ENCODE peak calls at places on chromosome 10, in five cellular contexts. One of them, this sample, is unnamed. For H3K4me1, the result is how much of the 10 kb centered on the place peaks cover.

GRCh38 chr10:107552963-107553362 is 388.5 kb upstream of the SORCS1 start:
- DNase-seq in tibial nerve: no peak
- DNase-seq in PC-3: no peak
- DNase-seq in A549: no peak
- DNase-seq in esophagus squamous epithelium: no peak
- DNase-seq in this sample: no peak

GRCh38 chr10:67783576-67784294 is 54.3 kb downstream of the DNAJC12 start:
- DNase-seq in tibial nerve: no peak
- DNase-seq in PC-3: no peak
- DNase-seq in A549: no peak
- DNase-seq in esophagus squamous epithelium: no peak
- DNase-seq in this sample: no peak

GRCh38 chr10:47024399-47025252 is 113.4 kb downstream of the PTPN20 start:
- DNase-seq in tibial nerve: peak
- DNase-seq in PC-3: peak
- DNase-seq in A549: peak
- DNase-seq in esophagus squamous epithelium: no peak
- DNase-seq in this sample: peak

GRCh38 chr10:131199646-131200045 is 111.9 kb downstream of the TCERG1L start:
- DNase-seq in tibial nerve: no peak
- DNase-seq in PC-3: no peak
- DNase-seq in A549: no peak
- DNase-seq in esophagus squamous epithelium: no peak
- DNase-seq in this sample: peak

GRCh38 chr10:114801411-114801813 is 20.2 kb upstream of the FHIP2A start:
- DNase-seq in tibial nerve: no peak
- DNase-seq in PC-3: no peak
- DNase-seq in A549: no peak
- DNase-seq in esophagus squamous epithelium: no peak
- DNase-seq in this sample: no peak

GRCh38 chr10:29063806-29064644 is 224.8 kb upstream of the LYZL1 start:
- DNase-seq in tibial nerve: no peak
- DNase-seq in PC-3: peak
- DNase-seq in A549: peak
- DNase-seq in esophagus squamous epithelium: no peak
- DNase-seq in this sample: no peak

GRCh38 chr10:1156616-1156886 is 100.4 kb downstream of the WDR37 start:
- DNase-seq in tibial nerve: no peak
- DNase-seq in PC-3: no peak
- DNase-seq in A549: no peak
- DNase-seq in esophagus squamous epithelium: no peak
- DNase-seq in this sample: no peak

GRCh38 chr10:30774281-30774680 is 144.7 kb upstream of the LYZL2 start:
- DNase-seq in tibial nerve: no peak
- DNase-seq in PC-3: no peak
- DNase-seq in A549: no peak
- DNase-seq in esophagus squamous epithelium: no peak
- DNase-seq in this sample: no peak

GRCh38 chr10:64648915-64649314 is 1127.7 kb downstream of the REEP3 start:
- DNase-seq in tibial nerve: peak
- DNase-seq in PC-3: peak
- DNase-seq in A549: no peak
- DNase-seq in esophagus squamous epithelium: no peak
- DNase-seq in this sample: no peak

GRCh38 chr10:33706191-33706590 is 371.7 kb upstream of the NRP1 start:
- DNase-seq in tibial nerve: peak
- DNase-seq in PC-3: peak
- DNase-seq in A549: no peak
- DNase-seq in esophagus squamous epithelium: no peak
- DNase-seq in this sample: no peak

GRCh38 chr10:34764347-34764991 is 50.6 kb downstream of the PARD3 start:
- DNase-seq in tibial nerve: no peak
- DNase-seq in PC-3: no peak
- DNase-seq in A549: no peak
- DNase-seq in esophagus squamous epithelium: no peak
- DNase-seq in this sample: no peak

GRCh38 chr10:123800299-123800698 is 91.3 kb downstream of the CPXM2 start:
- DNase-seq in tibial nerve: no peak
- DNase-seq in PC-3: no peak
- DNase-seq in A549: no peak
- DNase-seq in esophagus squamous epithelium: no peak
- DNase-seq in this sample: no peak

GRCh38 chr10:108615576-108616320 is 1307.6 kb downstream of the XPNPEP1 start:
- DNase-seq in tibial nerve: no peak
- DNase-seq in PC-3: no peak
- DNase-seq in A549: no peak
- DNase-seq in esophagus squamous epithelium: no peak
- DNase-seq in this sample: no peak

DNA sequence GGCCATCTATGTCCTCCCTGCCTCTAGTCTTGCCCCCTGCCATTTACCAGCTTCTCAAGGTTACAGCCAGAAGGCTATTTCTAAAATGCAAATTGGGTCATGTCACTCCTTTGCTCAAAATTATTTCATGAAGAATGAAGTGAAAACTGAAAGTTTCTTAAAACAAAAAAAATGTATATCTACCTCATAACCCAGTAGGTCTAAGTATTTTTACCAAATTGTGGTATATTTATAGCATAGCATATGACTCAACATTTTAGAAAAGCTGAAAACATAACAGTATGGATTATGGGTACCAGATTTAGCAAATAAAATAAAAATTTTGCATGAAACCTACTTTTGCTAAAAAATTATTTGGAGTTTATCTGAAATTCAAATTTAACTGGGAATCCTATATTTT is 78.4 kb downstream of the SLC16A9 start:
- DNase-seq in tibial nerve: no peak
- DNase-seq in PC-3: no peak
- DNase-seq in A549: no peak
- DNase-seq in esophagus squamous epithelium: no peak
- DNase-seq in this sample: no peak
- TF ChIP-seq CTCF in tibial nerve: no peak
- TF ChIP-seq CTCF in PC-3: no peak
- TF ChIP-seq CTCF in A549: no peak
- TF ChIP-seq CTCF in esophagus squamous epithelium: no peak
- TF ChIP-seq CTCF in this sample: no peak

GRCh38 chr10:87974769-87975168 is 111.3 kb downstream of the PTEN start:
- DNase-seq in tibial nerve: no peak
- DNase-seq in PC-3: no peak
- DNase-seq in A549: no peak
- DNase-seq in esophagus squamous epithelium: no peak
- DNase-seq in this sample: no peak
- H3K4me1 ChIP-seq in tibial nerve: under half
- H3K4me1 ChIP-seq in PC-3: under half
- H3K4me1 ChIP-seq in A549: under half
- H3K4me1 ChIP-seq in esophagus squamous epithelium: under half
- H3K4me1 ChIP-seq in this sample: under half

GRCh38 chr10:44046605-44047004 is 338.3 kb downstream of the CXCL12 start:
- DNase-seq in tibial nerve: no peak
- DNase-seq in PC-3: peak
- DNase-seq in A549: no peak
- DNase-seq in esophagus squamous epithelium: no peak
- DNase-seq in this sample: no peak
- TF ChIP-seq CTCF in tibial nerve: peak
- TF ChIP-seq CTCF in PC-3: no peak
- TF ChIP-seq CTCF in A549: no peak
- TF ChIP-seq CTCF in esophagus squamous epithelium: peak
- TF ChIP-seq CTCF in this sample: peak

DNA sequence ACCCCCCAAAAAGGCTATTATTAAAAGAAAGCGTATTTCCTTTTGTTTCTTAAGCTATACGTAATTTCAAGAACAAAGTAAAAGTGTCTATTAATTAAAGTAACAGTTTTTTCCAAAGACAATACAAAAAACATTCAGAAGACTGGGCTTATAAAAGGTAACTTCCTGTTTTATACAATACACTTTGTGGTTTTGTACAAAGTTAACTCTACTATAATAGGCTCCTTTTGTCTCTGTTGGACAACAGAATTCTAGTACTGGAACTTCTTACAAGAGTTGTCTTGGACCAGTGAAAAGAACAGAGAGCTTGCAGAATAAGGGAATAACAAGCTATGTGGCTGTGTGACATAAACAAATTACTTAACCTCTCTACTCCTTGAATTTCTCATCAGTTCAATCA is 21.5 kb downstream of the SFMBT2 start:
- DNase-seq in tibial nerve: no peak
- DNase-seq in PC-3: no peak
- DNase-seq in A549: no peak
- DNase-seq in esophagus squamous epithelium: no peak
- DNase-seq in this sample: no peak
- H3K4me1 ChIP-seq in tibial nerve: under half
- H3K4me1 ChIP-seq in PC-3: under half
- H3K4me1 ChIP-seq in A549: under half
- H3K4me1 ChIP-seq in esophagus squamous epithelium: under half
- H3K4me1 ChIP-seq in this sample: under half

GRCh38 chr10:128701837-128702236 is 575.6 kb upstream of the MKI67 start:
- DNase-seq in tibial nerve: no peak
- DNase-seq in PC-3: no peak
- DNase-seq in A549: no peak
- DNase-seq in esophagus squamous epithelium: no peak
- DNase-seq in this sample: no peak
- TF ChIP-seq CTCF in tibial nerve: no peak
- TF ChIP-seq CTCF in PC-3: no peak
- TF ChIP-seq CTCF in A549: no peak
- TF ChIP-seq CTCF in esophagus squamous epithelium: no peak
- TF ChIP-seq CTCF in this sample: no peak

DNA sequence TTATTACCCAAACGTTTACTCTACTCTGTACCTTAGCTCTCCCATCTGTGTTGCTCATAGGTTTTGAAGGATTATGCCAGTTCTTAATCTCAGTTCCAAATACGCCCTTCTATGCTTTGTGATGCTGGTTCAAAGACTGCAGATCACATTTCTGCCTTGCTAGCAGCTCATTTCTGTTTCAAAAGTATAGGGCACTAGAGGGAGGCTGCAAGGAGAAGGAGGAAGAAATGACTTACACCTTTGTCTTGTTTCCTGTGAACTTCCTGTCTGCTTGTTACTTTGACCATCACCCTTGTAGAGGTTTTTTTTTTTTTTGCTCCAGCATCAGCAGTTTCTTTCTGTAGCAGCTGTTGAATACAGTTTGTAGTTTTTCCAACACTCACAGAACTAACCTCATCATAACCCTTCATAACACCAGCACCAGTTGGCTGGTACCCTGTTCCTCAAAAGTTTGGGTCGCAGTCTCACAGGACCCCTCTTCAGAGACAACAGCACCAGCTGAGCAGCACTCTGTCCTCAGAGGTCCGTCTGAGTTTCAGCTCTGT is 16.5 kb downstream of the SLK start:
- DNase-seq in tibial nerve: no peak
- DNase-seq in PC-3: no peak
- DNase-seq in A549: no peak
- DNase-seq in esophagus squamous epithelium: no peak
- DNase-seq in this sample: no peak
- H3K4me1 ChIP-seq in tibial nerve: under half
- H3K4me1 ChIP-seq in PC-3: under half
- H3K4me1 ChIP-seq in A549: under half
- H3K4me1 ChIP-seq in esophagus squamous epithelium: under half
- H3K4me1 ChIP-seq in this sample: half or more

GRCh38 chr10:11697718-11698527 is 44.3 kb upstream of the ECHDC3 start:
- DNase-seq in tibial nerve: no peak
- DNase-seq in PC-3: peak
- DNase-seq in A549: no peak
- DNase-seq in esophagus squamous epithelium: no peak
- DNase-seq in this sample: no peak
- TF ChIP-seq CTCF in tibial nerve: no peak
- TF ChIP-seq CTCF in PC-3: peak
- TF ChIP-seq CTCF in A549: peak
- TF ChIP-seq CTCF in esophagus squamous epithelium: no peak
- TF ChIP-seq CTCF in this sample: no peak

DNA sequence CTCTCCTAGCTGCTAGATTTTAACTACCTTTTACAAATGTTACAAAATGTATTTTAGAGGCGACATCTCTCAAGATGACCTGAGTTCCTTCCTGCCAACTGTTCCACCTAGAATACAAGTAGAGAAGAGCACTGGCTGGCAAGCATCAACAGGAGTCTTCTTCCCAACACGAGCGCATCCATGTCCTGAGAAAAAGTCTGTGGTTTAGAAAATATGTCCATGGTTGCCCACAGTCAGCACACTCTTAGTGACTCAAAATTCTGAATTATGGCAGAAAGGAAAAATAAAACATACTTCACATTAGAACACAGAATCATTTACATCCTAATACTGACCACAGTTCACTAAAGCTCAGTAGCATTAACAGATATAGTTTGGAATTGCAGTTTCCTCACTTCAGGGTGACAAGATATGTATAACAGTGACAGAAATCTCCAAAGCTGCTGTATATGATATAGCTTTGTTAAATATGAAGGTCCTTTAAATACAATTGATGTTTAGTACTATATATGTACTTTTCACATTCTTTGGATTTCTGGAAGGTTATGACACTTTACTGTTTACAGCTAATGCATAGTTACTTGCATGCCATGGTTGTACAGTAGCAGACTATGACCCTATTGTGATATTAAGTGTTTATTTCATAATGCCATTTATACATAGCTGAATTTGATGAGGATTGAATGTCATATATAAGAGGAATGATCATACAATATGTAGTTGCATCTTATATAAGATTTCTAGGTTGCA is 327.1 kb downstream of the GFRA1 start:
- DNase-seq in tibial nerve: no peak
- DNase-seq in PC-3: no peak
- DNase-seq in A549: no peak
- DNase-seq in esophagus squamous epithelium: no peak
- DNase-seq in this sample: no peak
- H3K4me1 ChIP-seq in tibial nerve: under half
- H3K4me1 ChIP-seq in PC-3: under half
- H3K4me1 ChIP-seq in A549: under half
- H3K4me1 ChIP-seq in esophagus squamous epithelium: under half
- H3K4me1 ChIP-seq in this sample: under half

DNA sequence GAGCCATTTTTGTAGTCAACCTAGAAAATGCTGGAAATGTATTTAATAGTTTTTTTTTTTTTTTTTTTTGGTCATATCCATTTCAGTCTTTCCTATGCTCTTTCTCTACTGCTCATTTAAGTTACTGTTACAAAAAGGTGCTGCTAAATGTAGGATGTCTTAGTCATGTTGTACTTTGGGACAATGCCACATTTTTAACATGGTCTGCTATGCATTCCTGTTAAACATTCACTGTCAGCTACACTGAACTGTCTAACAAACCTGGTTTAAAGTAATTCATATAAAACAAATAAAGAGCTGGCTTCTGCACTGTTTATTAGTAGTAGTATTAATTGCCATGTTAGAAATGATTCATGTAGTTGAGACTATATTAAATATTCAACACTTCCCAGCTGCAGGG is 108.6 kb downstream of the NSUN6 start:
- DNase-seq in tibial nerve: no peak
- DNase-seq in PC-3: no peak
- DNase-seq in A549: no peak
- DNase-seq in esophagus squamous epithelium: no peak
- DNase-seq in this sample: no peak
- TF ChIP-seq CTCF in tibial nerve: no peak
- TF ChIP-seq CTCF in PC-3: no peak
- TF ChIP-seq CTCF in A549: no peak
- TF ChIP-seq CTCF in esophagus squamous epithelium: no peak
- TF ChIP-seq CTCF in this sample: no peak